ENCODE peak calls at places on chromosomes 1 and 21, in ten cellular contexts. O is MM.1S, U is A549, A is right lobe of liver, W is mammary epithelial cell, C is brain microvascular endothelial cell, D is foreskin fibroblast, L is AG04449, K is fibroblast of mammary gland, Y is left lung. Z is an unnamed sample.

GRCh38 chr1:151327903-151328674 is 873 bp upstream of the PI4KB start:
- DNase-seq in U (peak), D (peak), K (no peak), O (no peak), C (no peak), Y (peak), A (peak), L (no peak), W (no peak), Z (no peak)

GRCh38 chr1:234647245-234647644 is 37.3 kb upstream of the IRF2BP2 start:
- DNase-seq in U (no peak), D (no peak), O (peak), L (no peak), C (no peak), A (no peak), W (no peak), K (no peak), Y (no peak), Z (no peak)

GRCh38 chr1:226110249-226111108 is 48.0 kb downstream of the H3-3A start:
- DNase-seq in L (no peak), U (peak), K (peak), Y (peak), O (peak), C (no peak), W (peak), A (peak), D (peak), Z (peak)

GRCh38 chr1:212030936-212031528 is 4.3 kb downstream of the INTS7 start:
- DNase-seq in L (peak), U (peak), K (peak), W (peak), O (no peak), A (no peak), C (peak), D (peak), Y (no peak), Z (peak)

GRCh38 chr21:45826733-45827692 is 154.6 kb upstream of the COL6A1 start:
- DNase-seq in A (no peak), C (no peak), Y (no peak), K (no peak), W (no peak), L (no peak), O (no peak), D (no peak), U (no peak), Z (no peak)

GRCh38 chr1:237873487-237873927 is 17.2 kb downstream of the ZP4 start:
- DNase-seq in A (no peak), Y (no peak), C (peak), O (no peak), L (no peak), W (peak), U (peak), K (peak), D (peak), Z (peak)

GRCh38 chr1:83931658-83932253 is 67.2 kb downstream of the TTLL7 start:
- DNase-seq in W (peak), U (peak), Y (no peak), O (peak), D (peak), L (no peak), K (peak), C (peak), A (no peak), Z (peak)

GRCh38 chr1:68330391-68330790 is 98.1 kb upstream of the WLS start:
- DNase-seq in L (no peak), K (no peak), C (no peak), D (no peak), O (no peak), Y (no peak), W (no peak), U (no peak), A (no peak), Z (no peak)

GRCh38 chr1:74407902-74408301 is 104.5 kb downstream of the LRRC53 start:
- DNase-seq in U (no peak), Y (no peak), A (no peak), O (no peak), K (no peak), W (no peak), C (no peak), L (no peak), D (no peak), Z (no peak)

GRCh38 chr1:1293258-1293617 is 13.0 kb downstream of the SCNN1D start:
- DNase-seq in D (no peak), L (no peak), O (no peak), Y (no peak), U (no peak), K (no peak), C (no peak), A (no peak), W (no peak), Z (no peak)

GRCh38 chr21:21730524-21730923 is 732.3 kb downstream of the NCAM2 start:
- DNase-seq in A (no peak), D (peak), C (no peak), W (no peak), L (no peak), K (peak), O (no peak), Y (no peak), U (no peak), Z (no peak)

GRCh38 chr1:229169399-229169798 is 101.5 kb upstream of the RAB4A start:
- DNase-seq in O (no peak), W (no peak), L (no peak), K (peak), C (no peak), U (no peak), Y (no peak), D (no peak), A (no peak), Z (no peak)

GRCh38 chr1:226893936-226894335 is 23.5 kb downstream of the PSEN2 start:
- DNase-seq in L (no peak), K (no peak), O (no peak), Y (no peak), D (no peak), W (no peak), U (no peak), C (no peak), A (peak), Z (no peak)

GRCh38 chr21:36489103-36489785 is 9.3 kb upstream of the CLDN14 start:
- DNase-seq in D (no peak), K (no peak), Y (no peak), O (no peak), A (no peak), U (no peak), C (no peak), W (no peak), L (no peak), Z (no peak)

GRCh38 chr1:66231162-66232077 is 302.5 kb upstream of the SGIP1 start:
- DNase-seq in A (no peak), U (peak), D (peak), L (no peak), K (peak), Y (no peak), W (peak), C (no peak), O (no peak), Z (peak)

GRCh38 chr1:112614460-112615065 is 4.4 kb downstream of the ST7L start:
- DNase-seq in Y (no peak), D (peak), L (no peak), A (no peak), W (no peak), C (peak), O (no peak), K (peak), U (peak), Z (peak)

GRCh38 chr21:17746920-17747319 is 72.2 kb downstream of the C21orf91 start:
- DNase-seq in L (no peak), D (no peak), Y (no peak), W (no peak), A (no peak), U (no peak), K (no peak), O (no peak), C (no peak), Z (no peak)

GRCh38 chr1:167413328-167413727 is 105.0 kb downstream of the CD247 start:
- DNase-seq in C (no peak), Y (no peak), K (no peak), A (no peak), O (no peak), W (no peak), L (no peak), U (no peak), D (no peak), Z (no peak)

GRCh38 chr21:35294231-35294898 is 245.3 kb upstream of the RUNX1 start:
- DNase-seq in Y (no peak), A (no peak), C (no peak), U (no peak), L (no peak), W (peak), D (no peak), O (peak), K (no peak), Z (peak)
- H3K4me3 ChIP-seq in Y (no peak), A (no peak), C (no peak), U (no peak), L (no peak), W (no peak), D (no peak), O (no peak), K (no peak), Z (no peak)

DNA sequence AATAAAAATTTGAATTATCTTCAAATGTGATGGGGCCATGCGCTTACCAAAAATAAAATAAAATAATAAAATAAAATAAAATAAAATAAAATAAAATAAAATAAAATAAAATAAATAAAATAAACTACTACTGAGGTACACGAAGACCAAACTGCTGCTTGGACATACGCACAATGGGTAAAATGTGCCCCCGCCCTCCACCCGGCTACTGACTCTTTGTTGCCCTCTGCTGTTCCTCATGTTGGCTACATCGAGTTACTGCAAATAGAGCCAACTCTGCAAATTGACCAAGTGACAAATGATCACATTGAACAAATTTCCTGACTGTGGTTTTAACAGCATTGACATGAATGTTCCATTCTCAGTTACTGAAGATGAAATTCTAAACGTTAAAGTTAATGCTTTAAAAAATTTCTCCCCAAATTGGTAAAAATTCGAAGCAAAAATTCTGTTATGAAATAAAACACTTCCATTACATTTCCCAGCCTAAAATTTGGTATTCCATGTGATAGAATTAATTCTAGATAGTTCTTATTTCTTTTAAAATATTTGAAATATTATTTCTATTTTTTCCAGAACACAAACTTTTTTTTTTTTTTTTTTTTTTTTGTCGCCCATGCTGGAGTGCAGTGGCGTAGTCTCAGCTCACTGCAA is 18.8 kb upstream of the MAP1LC3C start:
- DNase-seq in W (peak), D (peak), O (peak), U (peak), L (no peak), Y (no peak), A (no peak), C (peak), K (peak), Z (peak)
- TF ChIP-seq CTCF in W (peak), D (peak), O (peak), U (peak), L (peak), Y (peak), A (peak), C (peak), K (peak), Z (peak)

GRCh38 chr1:153260473-153260979 is 1.0 kb downstream of the LORICRIN start:
- DNase-seq in U (no peak), O (peak), Y (no peak), D (peak), C (no peak), W (no peak), L (no peak), A (no peak), K (peak), Z (no peak)
- H3K4me3 ChIP-seq in U (no peak), O (peak), Y (no peak), D (no peak), C (no peak), W (no peak), L (no peak), A (no peak), K (no peak), Z (no peak)

GRCh38 chr1:202210370-202210769 is 16.8 kb downstream of the LGR6 start:
- DNase-seq in Y (peak), W (peak), L (no peak), D (peak), A (no peak), O (no peak), C (no peak), K (no peak), U (peak), Z (peak)
- TF ChIP-seq CTCF in Y (no peak), W (peak), L (peak), D (peak), A (no peak), O (peak), C (peak), K (no peak), U (peak), Z (peak)

DNA sequence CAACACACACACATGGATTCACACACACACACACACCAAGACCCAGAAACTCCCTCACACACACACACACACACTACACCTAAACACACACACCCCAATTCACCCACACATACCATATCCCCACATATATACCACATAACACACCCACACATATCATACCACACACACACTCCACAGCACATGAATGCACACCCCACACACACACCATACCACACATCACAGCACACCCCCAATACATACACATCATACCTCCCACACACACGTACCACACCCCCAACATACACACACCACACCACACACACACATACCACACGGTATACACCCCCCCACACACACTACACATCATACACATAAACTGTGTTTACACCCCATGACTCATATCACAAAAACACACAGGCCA is 80.0 kb downstream of the DMRTB1 start:
- DNase-seq in K (no peak), W (no peak), O (no peak), C (no peak), D (no peak), Y (no peak), A (no peak), U (no peak), L (no peak), Z (no peak)
- H3K4me3 ChIP-seq in K (no peak), W (no peak), O (no peak), C (no peak), D (no peak), Y (no peak), A (no peak), U (no peak), L (no peak), Z (no peak)

GRCh38 chr1:230752407-230752806 is 5.2 kb downstream of the CAPN9 start:
- DNase-seq in U (no peak), L (no peak), K (no peak), D (no peak), C (no peak), Y (peak), W (no peak), O (no peak), A (no peak), Z (no peak)

GRCh38 chr1:230754831-230755230 is 7.6 kb downstream of the CAPN9 start:
- DNase-seq in K (peak), O (no peak), Y (no peak), A (peak), D (peak), C (peak), L (no peak), U (no peak), W (no peak), Z (no peak)

GRCh38 chr1:230753586-230754251 is 6.5 kb downstream of the CAPN9 start:
- DNase-seq in D (no peak), K (no peak), W (peak), Y (no peak), O (peak), U (no peak), C (no peak), L (no peak), A (no peak), Z (peak)

GRCh38 chr1:230750986-230751625 is 3.9 kb downstream of the CAPN9 start:
- DNase-seq in O (no peak), L (no peak), Y (no peak), C (no peak), K (no peak), D (no peak), U (no peak), W (no peak), A (no peak), Z (no peak)

GRCh38 chr1:230753191-230753585 is 6.0 kb downstream of the CAPN9 start:
- DNase-seq in A (no peak), L (no peak), W (no peak), Y (no peak), K (no peak), D (no peak), C (no peak), U (no peak), O (no peak), Z (no peak)
- TF ChIP-seq CTCF in A (no peak), L (no peak), W (no peak), Y (no peak), K (no peak), D (no peak), C (no peak), U (no peak), O (no peak), Z (no peak)

DNA sequence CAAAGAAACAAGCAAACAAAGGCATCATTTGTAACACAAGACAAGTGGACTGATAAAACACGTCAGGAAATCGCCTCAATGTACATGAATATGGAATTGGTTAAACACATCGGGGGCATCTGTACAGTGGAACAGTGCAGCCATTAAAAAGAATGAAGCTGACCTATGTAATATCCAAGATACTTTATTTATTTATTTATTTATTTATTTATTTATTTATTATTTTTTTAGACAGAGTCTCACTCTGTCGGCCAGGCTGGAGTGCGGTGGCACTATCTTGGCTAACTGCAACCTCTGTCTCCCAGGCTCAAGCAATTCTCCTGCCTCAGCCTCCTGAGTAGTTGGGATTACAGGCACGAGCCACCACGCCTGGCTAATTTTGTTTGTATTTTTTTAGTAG is 75.4 kb upstream of the SLC45A1 start:
- DNase-seq in C (no peak), Y (no peak), O (no peak), U (no peak), L (no peak), W (no peak), K (no peak), A (no peak), D (no peak), Z (no peak)
- H3K4me3 ChIP-seq in C (no peak), Y (no peak), O (no peak), U (no peak), L (no peak), W (no peak), K (no peak), A (no peak), D (no peak), Z (no peak)

GRCh38 chr1:113951719-113952118 is 22.6 kb downstream of the HIPK1 start:
- DNase-seq in Y (no peak), U (no peak), O (no peak), A (no peak), C (no peak), L (no peak), K (no peak), D (no peak), W (no peak), Z (no peak)

GRCh38 chr1:113950908-113951307 is 21.8 kb downstream of the HIPK1 start:
- DNase-seq in A (no peak), U (no peak), W (no peak), D (no peak), L (no peak), K (no peak), Y (no peak), C (no peak), O (no peak), Z (no peak)

GRCh38 chr1:113947388-113948107 is 18.4 kb downstream of the HIPK1 start:
- DNase-seq in Y (no peak), D (no peak), C (no peak), A (no peak), L (no peak), W (no peak), U (no peak), O (peak), K (no peak), Z (no peak)

GRCh38 chr1:113946668-113947387 is 17.7 kb downstream of the HIPK1 start:
- DNase-seq in U (no peak), O (no peak), L (no peak), C (peak), A (no peak), D (no peak), K (no peak), W (no peak), Y (no peak), Z (no peak)

GRCh38 chr1:113949007-113949406 is 19.9 kb downstream of the HIPK1 start:
- DNase-seq in K (peak), W (no peak), A (peak), U (no peak), D (peak), O (no peak), L (no peak), C (no peak), Y (no peak), Z (no peak)
- TF ChIP-seq CTCF in K (peak), W (peak), A (peak), U (peak), D (peak), O (no peak), L (no peak), C (peak), Y (peak), Z (peak)

DNA sequence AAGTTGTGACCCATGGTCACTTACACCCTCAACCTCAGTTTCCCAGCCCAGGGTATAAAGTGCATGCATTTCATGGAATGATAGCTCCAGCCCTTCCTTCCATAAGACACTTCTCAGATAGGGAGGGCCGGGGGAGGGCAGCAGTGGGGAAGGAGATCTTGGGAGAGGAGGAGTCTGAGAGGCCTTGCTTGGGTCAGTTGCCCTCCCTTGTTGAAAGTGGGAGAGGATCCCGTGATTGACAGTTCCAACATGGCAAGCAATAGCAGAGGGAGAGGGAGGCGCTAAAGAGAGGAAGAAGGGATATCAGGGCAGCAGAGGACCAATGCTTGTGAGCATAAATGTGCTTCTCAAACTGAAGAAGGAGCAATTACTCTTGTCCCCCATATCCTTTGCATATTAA is 244.4 kb downstream of the CHRM3 start:
- DNase-seq in A (no peak), K (no peak), C (no peak), W (no peak), O (peak), D (no peak), Y (no peak), U (no peak), L (no peak), Z (no peak)
- H3K4me3 ChIP-seq in A (no peak), K (no peak), C (no peak), W (no peak), O (peak), D (no peak), Y (no peak), U (no peak), L (no peak), Z (no peak)

GRCh38 chr1:36786425-36786824 is 247.9 kb downstream of the GRIK3 start:
- DNase-seq in C (no peak), K (no peak), D (no peak), O (no peak), U (no peak), W (no peak), Y (no peak), A (no peak), L (no peak), Z (no peak)
- TF ChIP-seq CTCF in C (no peak), K (no peak), D (no peak), O (no peak), U (no peak), W (no peak), Y (no peak), A (no peak), L (no peak), Z (no peak)

Z was measured in epithelial cell of esophagus.